ENCODE peak calls at places on chromosome 2, in five cellular contexts. P is heart left ventricle, K is uterus, D is cardiac muscle cell, E is A549. R is an unnamed sample.

GRCh38 chr2:71453404-71454220 is at the start of gene DYSF:
- DNase-seq in P (peak; percentile 73), K (no peak), D (peak; percentile 55), E (no peak), R (peak; percentile 53)

GRCh38 chr2:143754732-143755131 is 625.5 kb downstream of the ARHGAP15 start:
- DNase-seq in P (no peak), K (no peak), D (no peak), E (no peak), R (no peak)

GRCh38 chr2:230924470-230925341 is at the start of gene GPR55:
- DNase-seq in P (peak; percentile 15), K (no peak), D (no peak), E (peak; percentile 20), R (no peak)

GRCh38 chr2:72457801-72458516 is 310.3 kb upstream of the CYP26B1 start:
- DNase-seq in P (no peak), K (no peak), D (peak; percentile 44), E (no peak), R (peak; percentile 6)

GRCh38 chr2:233210843-233211600 is 40.5 kb upstream of the ATG16L1 start:
- DNase-seq in P (peak; percentile 82), K (peak; percentile 75), D (peak; percentile 96), E (no peak), R (peak; percentile 88)

GRCh38 chr2:119553687-119554344 is 9.6 kb downstream of the CFAP221 start:
- DNase-seq in P (no peak), K (no peak), D (no peak), E (no peak), R (no peak)

GRCh38 chr2:19198376-19198775 is 160.0 kb downstream of the OSR1 start:
- DNase-seq in P (peak; percentile 23), K (no peak), D (peak; percentile 25), E (no peak), R (no peak)

GRCh38 chr2:238866656-238867277 is 18.9 kb downstream of the TWIST2 start:
- DNase-seq in P (no peak), K (no peak), D (no peak), E (no peak), R (no peak)

GRCh38 chr2:42871372-42871771 is 79.0 kb upstream of the HAAO start:
- DNase-seq in P (no peak), K (no peak), D (no peak), E (no peak), R (no peak)

GRCh38 chr2:4507706-4508105 is 804.3 kb downstream of the DCDC2C start:
- DNase-seq in P (no peak), K (no peak), D (no peak), E (no peak), R (no peak)

GRCh38 chr2:114020668-114021067 is 130.8 kb downstream of the ACTR3 start:
- DNase-seq in P (no peak), K (no peak), D (no peak), E (no peak), R (no peak)

GRCh38 chr2:114027437-114027836 is 137.5 kb downstream of the ACTR3 start:
- DNase-seq in P (no peak), K (no peak), D (no peak), E (no peak), R (no peak)

GRCh38 chr2:114022360-114023085 is 132.6 kb downstream of the ACTR3 start:
- DNase-seq in P (no peak), K (no peak), D (peak; percentile 18), E (no peak), R (peak; percentile 87)

GRCh38 chr2:114025030-114025429 is 135.1 kb downstream of the ACTR3 start:
- DNase-seq in P (no peak), K (no peak), D (no peak), E (no peak), R (no peak)
- TF ChIP-seq CTCF in P (no peak), K (no peak), D (no peak), E (no peak), R (no peak)

DNA sequence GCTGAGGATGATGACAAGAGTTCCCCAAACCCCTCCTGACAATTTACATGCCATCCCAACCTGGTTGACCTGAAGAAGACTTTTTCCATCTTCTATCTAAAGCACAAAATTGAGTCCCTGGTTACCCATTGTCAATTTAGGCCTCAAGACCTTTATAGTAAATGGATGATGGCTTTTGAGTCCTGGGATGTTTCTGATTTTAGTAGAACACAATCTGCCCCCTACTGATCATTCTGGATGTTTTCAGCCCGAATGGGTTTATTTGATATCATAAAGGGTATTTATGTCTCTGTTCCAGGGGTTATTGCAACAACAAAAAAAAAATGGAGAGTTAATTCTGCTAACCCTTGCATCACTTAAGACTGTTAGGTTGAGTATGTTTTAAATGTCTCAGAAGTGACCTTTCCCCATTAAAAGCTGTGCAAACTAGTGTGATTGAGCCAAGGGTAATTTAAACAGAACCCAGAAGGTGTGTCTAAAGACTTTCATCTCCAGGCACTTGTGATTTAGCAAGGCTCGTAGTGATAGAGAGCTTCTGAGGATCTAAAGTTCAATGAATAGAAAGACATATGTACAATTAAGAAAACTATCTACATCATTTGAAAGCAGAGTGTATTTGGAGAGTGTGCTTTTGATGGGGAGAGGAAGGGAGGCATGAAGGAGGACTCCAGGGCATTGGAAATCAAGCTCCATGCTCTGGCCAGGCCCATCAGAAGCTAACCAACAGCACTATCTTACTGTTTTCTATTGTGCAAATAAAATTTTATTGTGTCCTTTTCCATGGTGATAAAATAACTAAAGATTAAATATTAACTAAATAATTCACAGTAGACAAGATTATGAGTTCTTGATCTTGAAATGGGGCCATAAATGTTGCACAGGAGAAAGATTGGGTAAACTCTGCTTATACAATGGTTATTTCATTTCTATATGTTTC is 96.6 kb upstream of the NOSTRIN start:
- DNase-seq in P (no peak), K (no peak), D (peak; percentile 69), E (peak; percentile 3), R (no peak)
- H3K27ac ChIP-seq in P (no peak overlapping the region), K (no peak overlapping the region), D (no peak overlapping the region), E (no peak overlapping the region), R (no peak overlapping the region)

GRCh38 chr2:26678026-26678425 is 14.5 kb upstream of the KCNK3 start:
- DNase-seq in P (no peak), K (no peak), D (peak; percentile 16), E (no peak), R (no peak)
- TF ChIP-seq CTCF in P (no peak), K (no peak), D (no peak), E (no peak), R (no peak)

DNA sequence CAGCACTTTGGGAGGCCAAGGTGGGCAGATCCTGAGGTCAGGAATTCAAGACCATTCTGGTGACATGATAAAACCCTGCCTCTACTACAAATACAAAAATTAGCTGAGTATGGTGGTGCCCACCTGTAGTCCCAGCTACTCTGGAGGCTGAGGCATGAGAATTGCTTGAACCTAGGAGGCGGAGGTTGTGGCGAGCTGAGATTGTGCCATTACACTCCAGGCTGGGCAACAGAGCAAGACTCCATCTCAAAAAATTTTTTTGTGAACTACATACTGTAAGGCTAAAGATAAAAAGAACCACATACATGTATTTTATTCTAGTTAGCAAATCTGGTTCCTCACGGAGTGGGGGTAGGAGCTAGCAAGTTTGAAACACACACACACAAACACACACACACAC is 45.1 kb downstream of the RAB10 start:
- DNase-seq in P (no peak), K (no peak), D (no peak), E (no peak), R (no peak)
- H3K27ac ChIP-seq in P (no peak overlapping the region), K (no peak overlapping the region), D (no peak overlapping the region), E (peak overlapping the region; percentile 72), R (no peak overlapping the region)

R was measured in RWPE1.